ENCODE peak calls at places on chromosomes 6 and 20, in four cellular contexts. L is pancreas, X is upper lobe of left lung, J is astrocyte of the cerebellum. P is an unnamed sample.

GRCh38 chr6:119482850-119483285 is 133.3 kb upstream of the MAN1A1 start:
- DNase-seq in L (no peak), X (no peak), J (no peak), P (no peak)

GRCh38 chr20:16662462-16662861 is 67.4 kb upstream of the SNRPB2 start:
- DNase-seq in L (no peak), X (no peak), J (no peak), P (no peak)

GRCh38 chr6:170089937-170090335 is 200.9 kb downstream of the DLL1 start:
- DNase-seq in L (no peak), X (no peak), J (no peak), P (peak; percentile 16)

GRCh38 chr6:156957931-156958547 is 180.9 kb downstream of the ARID1B start:
- DNase-seq in L (no peak), X (no peak), J (no peak), P (no peak)

GRCh38 chr6:103872683-103873082 is 987.0 kb downstream of the HACE1 start:
- DNase-seq in L (no peak), X (no peak), J (no peak), P (no peak)

GRCh38 chr20:42873259-42873658 is 316.4 kb downstream of the PTPRT start:
- DNase-seq in L (no peak), X (no peak), J (no peak), P (no peak)

GRCh38 chr6:134873500-134874388 is 76.2 kb downstream of the ALDH8A1 start:
- DNase-seq in L (no peak), X (no peak), J (no peak), P (no peak)

GRCh38 chr6:28615616-28615954 is 89.9 kb downstream of the GPX5 start:
- DNase-seq in L (no peak), X (no peak), J (no peak), P (no peak)

GRCh38 chr6:157528931-157529653 is 148.1 kb downstream of the ZDHHC14 start:
- DNase-seq in L (no peak), X (no peak), J (no peak), P (no peak)

GRCh38 chr20:32231245-32231644 is 23.6 kb downstream of the POFUT1 start:
- DNase-seq in L (no peak), X (no peak), J (no peak), P (no peak)

GRCh38 chr20:59042151-59042795 is at the start of gene PRELID3B:
- DNase-seq in L (peak; percentile 31), X (no peak), J (no peak), P (no peak)

GRCh38 chr20:15656124-15656523 is 917.1 kb downstream of the KIF16B start:
- DNase-seq in L (no peak), X (no peak), J (no peak), P (no peak)

GRCh38 chr20:57392512-57393271 is 1.5 kb downstream of the RBM38 start:
- DNase-seq in L (no peak), X (peak; percentile 85), J (no peak), P (peak; percentile 85)

GRCh38 chr20:54744097-54744496 is 268.7 kb downstream of the DOK5 start:
- DNase-seq in L (no peak), X (no peak), J (no peak), P (no peak)

GRCh38 chr6:149013932-149014331 is 267.1 kb downstream of the UST start:
- DNase-seq in L (no peak), X (no peak), J (no peak), P (no peak)

GRCh38 chr6:70846207-70846835 is 110.5 kb downstream of the B3GAT2 start:
- DNase-seq in L (no peak), X (no peak), J (no peak), P (no peak)

GRCh38 chr6:81938014-81938761 is 185.7 kb upstream of the TENT5A start:
- DNase-seq in L (peak; percentile 29), X (no peak), J (peak; percentile 86), P (no peak)

GRCh38 chr20:34397096-34397495 is 34.0 kb downstream of the ITCH start:
- DNase-seq in L (no peak), X (no peak), J (no peak), P (no peak)

GRCh38 chr6:37021356-37022129 is 16.1 kb downstream of the FGD2 start:
- DNase-seq in L (no peak), X (no peak), J (no peak), P (peak; percentile 34)

GRCh38 chr20:46400828-46401477 is 5.5 kb downstream of the ELMO2 start:
- DNase-seq in L (no peak), X (no peak), J (no peak), P (peak; percentile 26)

GRCh38 chr6:33324139-33324538 is 6.6 kb upstream of the ZBTB22 start:
- DNase-seq in L (no peak), X (no peak), J (no peak), P (no peak)

GRCh38 chr6:47016236-47016635 is 25.9 kb downstream of the ADGRF1 start:
- DNase-seq in L (no peak), X (no peak), J (no peak), P (no peak)

GRCh38 chr6:52363222-52363867 is 1.4 kb downstream of the PAQR8 start:
- DNase-seq in L (no peak), X (no peak), J (no peak), P (no peak)

GRCh38 chr6:7684076-7684475 is 41.8 kb upstream of the BMP6 start:
- DNase-seq in L (no peak), X (no peak), J (no peak), P (no peak)

GRCh38 chr6:27791182-27791939 is 120.8 kb downstream of the OR2B2 start:
- DNase-seq in L (peak; percentile 37), X (no peak), J (no peak), P (no peak)

GRCh38 chr6:98931710-98932109 is 16.0 kb downstream of the FBXL4 start:
- DNase-seq in L (no peak), X (no peak), J (no peak), P (no peak)

GRCh38 chr6:73679009-73679408 is 17.0 kb upstream of the CD109 start:
- DNase-seq in L (no peak), X (no peak), J (no peak), P (no peak)

GRCh38 chr6:17093692-17094091 is 8.2 kb upstream of the STMND1 start:
- DNase-seq in L (no peak), X (no peak), J (no peak), P (no peak)

GRCh38 chr6:17086469-17086868 is 15.4 kb upstream of the STMND1 start:
- DNase-seq in L (peak; percentile 57), X (no peak), J (peak; percentile 59), P (no peak)

GRCh38 chr6:17096076-17096475 is 5.8 kb upstream of the STMND1 start:
- DNase-seq in L (peak; percentile 38), X (no peak), J (peak; percentile 43), P (no peak)

GRCh38 chr6:17088091-17088611 is 13.7 kb upstream of the STMND1 start:
- DNase-seq in L (no peak), X (no peak), J (no peak), P (no peak)

GRCh38 chr6:17091122-17091521 is 10.7 kb upstream of the STMND1 start:
- DNase-seq in L (no peak), X (no peak), J (no peak), P (no peak)
- TF ChIP-seq CTCF in L (no peak), X (no peak), J (peak; percentile 48), P (no peak)

GRCh38 chr20:6489361-6490154 is 277.9 kb upstream of the BMP2 start:
- DNase-seq in L (no peak), X (no peak), J (no peak), P (no peak)
- TF ChIP-seq CTCF in L (no peak), X (no peak), J (no peak), P (no peak)

GRCh38 chr20:62477669-62478450 is 2.1 kb upstream of the GATA5 start:
- DNase-seq in L (no peak), X (peak; percentile 63), J (no peak), P (no peak)
- TF ChIP-seq CTCF in L (no peak), X (no peak), J (no peak), P (no peak)

DNA sequence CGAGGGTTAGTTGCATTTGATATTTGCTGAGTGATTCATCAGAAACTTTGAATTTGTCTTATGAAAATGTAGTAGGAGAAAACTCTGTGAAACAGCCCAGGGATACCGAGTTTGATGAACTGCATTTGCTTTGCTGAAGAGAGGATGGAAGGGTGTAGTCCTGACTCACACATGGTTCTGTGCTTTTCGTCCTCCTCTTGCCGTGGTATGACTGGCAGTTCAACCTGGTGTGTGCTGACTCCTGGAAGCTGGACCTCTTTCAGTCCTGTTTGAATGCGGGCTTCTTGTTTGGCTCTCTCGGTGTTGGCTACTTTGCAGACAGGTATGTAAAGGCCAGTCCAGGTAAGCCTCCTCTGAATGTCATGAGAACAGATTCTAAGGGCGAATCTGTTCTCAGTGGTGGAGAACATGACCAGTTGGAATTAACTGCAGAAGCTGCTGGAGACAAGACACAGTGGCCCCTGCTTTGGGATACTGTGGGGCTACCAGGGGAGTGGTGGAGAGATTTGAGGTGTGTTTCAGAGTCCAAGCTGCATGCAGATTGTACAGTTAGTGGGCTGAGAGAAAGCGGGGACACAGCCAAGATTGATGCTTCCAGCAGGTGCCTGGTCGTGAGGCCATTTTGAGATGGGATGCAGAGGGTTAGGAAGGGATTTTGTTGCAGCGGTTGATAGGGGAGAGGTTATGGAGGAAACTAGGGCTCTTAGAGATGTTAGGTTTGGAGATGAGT is 8.4 kb downstream of the SLC22A1 start:
- DNase-seq in L (no peak), X (no peak), J (no peak), P (no peak)
- TF ChIP-seq CTCF in L (no peak), X (no peak), J (no peak), P (no peak)

GRCh38 chr6:161137320-161137719 is 136.5 kb downstream of the AGPAT4 start:
- DNase-seq in L (no peak), X (no peak), J (no peak), P (no peak)

GRCh38 chr6:161134550-161135298 is 139.1 kb downstream of the AGPAT4 start:
- DNase-seq in L (no peak), X (peak; percentile 35), J (no peak), P (no peak)

GRCh38 chr6:161135695-161136591 is 137.9 kb downstream of the AGPAT4 start:
- DNase-seq in L (no peak), X (peak; percentile 30), J (no peak), P (no peak)

GRCh38 chr6:161137839-161138544 is 135.9 kb downstream of the AGPAT4 start:
- DNase-seq in L (no peak), X (peak; percentile 40), J (no peak), P (no peak)

DNA sequence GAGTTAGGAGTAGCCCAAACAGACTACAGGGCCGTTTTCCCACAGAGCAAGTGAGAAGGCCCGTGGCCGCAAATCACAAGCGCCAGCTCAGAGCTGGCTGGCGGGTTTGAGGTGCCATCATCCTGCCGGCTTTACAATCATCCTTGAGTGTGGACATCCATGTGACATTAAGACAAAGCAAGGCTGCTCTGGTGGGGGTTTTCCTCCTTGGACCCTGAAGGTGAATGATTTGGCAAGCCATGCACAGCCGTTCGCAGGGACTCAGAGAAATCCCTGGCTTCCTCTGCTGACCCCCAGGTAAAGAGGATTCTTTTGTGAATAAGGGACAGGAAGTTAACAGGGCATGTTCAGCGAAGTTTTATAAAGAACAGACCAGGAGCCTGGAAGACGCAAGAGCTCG is 137.2 kb downstream of the AGPAT4 start:
- DNase-seq in L (no peak), X (no peak), J (no peak), P (no peak)
- TF ChIP-seq CTCF in L (no peak), X (no peak), J (no peak), P (no peak)